ENCODE peak calls at places on chromosomes 3 and 15, in five cellular contexts. S is cardiac muscle cell; R is heart left ventricle; E is GM03348; F is activated CD8-positive, alpha-beta memory T cell treated with anti-CD3 and anti-CD28 coated beads for 4 hours. C is an unnamed sample.
A peak's percentile ranks its signal among the peaks of the same experiment; 100 is the strongest.

GRCh38 chr15:51368751-51369450 is 27.4 kb downstream of the GLDN start:
- DNase-seq in S (no peak), R (no peak), E (peak; percentile 19), F (no peak), C (no peak)

GRCh38 chr3:49606427-49606826 is 52.1 kb downstream of the BSN start:
- DNase-seq in S (no peak), R (no peak), E (no peak), F (no peak), C (no peak)

GRCh38 chr3:112693186-112693585 is 52.2 kb upstream of the CCDC80 start:
- DNase-seq in S (no peak), R (no peak), E (no peak), F (no peak), C (peak; percentile 12)

GRCh38 chr15:47376190-47376589 is 341.1 kb upstream of the SEMA6D start:
- DNase-seq in S (no peak), R (no peak), E (no peak), F (no peak), C (no peak)

GRCh38 chr3:23650371-23651140 is 155.2 kb upstream of the UBE2E1 start:
- DNase-seq in S (no peak), R (no peak), E (peak; percentile 61), F (no peak), C (no peak)

GRCh38 chr3:195197764-195198423 is 73.1 kb downstream of the XXYLT1 start:
- DNase-seq in S (no peak), R (no peak), E (peak; percentile 76), F (no peak), C (no peak)

GRCh38 chr3:138043266-138044029 is 33.5 kb downstream of the CLDN18 start:
- DNase-seq in S (peak; percentile 42), R (no peak), E (peak; percentile 70), F (no peak), C (no peak)

GRCh38 chr3:48466386-48467109 is 20.0 kb downstream of the ATRIP start:
- DNase-seq in S (no peak), R (no peak), E (no peak), F (no peak), C (no peak)

GRCh38 chr15:79978694-79979519 is 7.9 kb upstream of the BCL2A1 start:
- DNase-seq in S (peak; percentile 14), R (no peak), E (peak; percentile 77), F (no peak), C (no peak)

GRCh38 chr3:52032702-52033408 is 23.5 kb downstream of the DUSP7 start:
- DNase-seq in S (no peak), R (no peak), E (no peak), F (no peak), C (no peak)

GRCh38 chr15:25905140-25905539 is 42.0 kb upstream of the ATP10A start:
- DNase-seq in S (no peak), R (no peak), E (peak; percentile 94), F (no peak), C (no peak)

GRCh38 chr3:171086914-171087313 is 60.4 kb upstream of the SLC2A2 start:
- DNase-seq in S (no peak), R (no peak), E (no peak), F (no peak), C (no peak)

GRCh38 chr3:79203144-79203519 is 564.7 kb downstream of the ROBO1 start:
- DNase-seq in S (no peak), R (no peak), E (no peak), F (no peak), C (peak; percentile 73)

GRCh38 chr3:52456169-52456799 is 880 bp downstream of the NISCH start:
- DNase-seq in S (no peak), R (peak; percentile 36), E (peak; percentile 78), F (no peak), C (peak; percentile 62)

GRCh38 chr3:150312018-150312657 is 96.0 kb upstream of the TSC22D2 start:
- DNase-seq in S (no peak), R (no peak), E (no peak), F (no peak), C (no peak)

GRCh38 chr3:194091141-194091540 is 44.8 kb upstream of the HES1 start:
- DNase-seq in S (no peak), R (no peak), E (peak; percentile 40), F (no peak), C (no peak)

GRCh38 chr3:14583543-14584091 is 43.5 kb upstream of the GRIP2 start:
- DNase-seq in S (no peak), R (no peak), E (peak; percentile 24), F (no peak), C (no peak)

GRCh38 chr15:70424937-70425411 is 327.3 kb upstream of the TLE3 start:
- DNase-seq in S (no peak), R (no peak), E (no peak), F (no peak), C (no peak)

GRCh38 chr3:142240708-142241107 is 15.3 kb upstream of the GK5 start:
- DNase-seq in S (no peak), R (no peak), E (no peak), F (no peak), C (no peak)

GRCh38 chr3:53303957-53304356 is 43.4 kb downstream of the DCP1A start:
- DNase-seq in S (no peak), R (no peak), E (no peak), F (no peak), C (no peak)

GRCh38 chr15:98906712-98907083 is 100.9 kb downstream of the PGPEP1L start:
- DNase-seq in S (peak; percentile 72), R (peak; percentile 43), E (no peak), F (no peak), C (peak; percentile 59)

GRCh38 chr15:97301166-97301565 is 659.3 kb upstream of the ARRDC4 start:
- DNase-seq in S (no peak), R (no peak), E (no peak), F (no peak), C (no peak)

GRCh38 chr3:4814302-4814903 is 164.8 kb upstream of the BHLHE40 start:
- DNase-seq in S (no peak), R (peak; percentile 64), E (no peak), F (no peak), C (no peak)

GRCh38 chr15:67142142-67143092 is 77.0 kb downstream of the SMAD3 start:
- DNase-seq in S (peak; percentile 84), R (no peak), E (peak; percentile 71), F (no peak), C (no peak)

GRCh38 chr3:140096037-140096436 is 161.1 kb downstream of the CLSTN2 start:
- DNase-seq in S (no peak), R (no peak), E (no peak), F (no peak), C (no peak)

GRCh38 chr3:138206196-138206595 is 19.1 kb downstream of the ARMC8 start:
- DNase-seq in S (no peak), R (no peak), E (no peak), F (no peak), C (no peak)

GRCh38 chr3:71247948-71248315 is 335.6 kb downstream of the FOXP1 start:
- DNase-seq in S (no peak), R (no peak), E (no peak), F (no peak), C (no peak)

GRCh38 chr3:39358302-39358701 is 24.9 kb upstream of the SLC25A38 start:
- DNase-seq in S (no peak), R (no peak), E (no peak), F (no peak), C (no peak)

GRCh38 chr15:77454265-77454664 is 33.6 kb downstream of the HMG20A start:
- DNase-seq in S (no peak), R (no peak), E (no peak), F (no peak), C (no peak)

GRCh38 chr15:58951388-58952060 is 18.0 kb upstream of the SLTM start:
- DNase-seq in S (no peak), R (no peak), E (peak; percentile 54), F (no peak), C (no peak)

GRCh38 chr3:129593595-129594339 is 12.7 kb downstream of the PLXND1 start:
- DNase-seq in S (no peak), R (no peak), E (peak; percentile 33), F (peak; percentile 26), C (no peak)

GRCh38 chr3:54366839-54367238 is 244.5 kb downstream of the CACNA2D3 start:
- DNase-seq in S (no peak), R (no peak), E (no peak), F (no peak), C (no peak)

GRCh38 chr3:156575661-156576450 is 20.9 kb upstream of the SSR3 start:
- DNase-seq in S (no peak), R (no peak), E (no peak), F (no peak), C (no peak)

GRCh38 chr3:106765342-106765741 is 611.9 kb upstream of the CCDC54 start:
- DNase-seq in S (no peak), R (no peak), E (peak; percentile 36), F (no peak), C (no peak)

GRCh38 chr15:96225642-96226259 is 104.7 kb upstream of the NR2F2 start:
- DNase-seq in S (no peak), R (no peak), E (no peak), F (no peak), C (no peak)

GRCh38 chr3:80676869-80677268 is 909.1 kb upstream of the ROBO1 start:
- DNase-seq in S (no peak), R (no peak), E (no peak), F (no peak), C (no peak)

GRCh38 chr15:26767169-26767670 is 5.6 kb downstream of the GABRB3 start:
- DNase-seq in S (peak; percentile 7), R (no peak), E (no peak), F (no peak), C (peak; percentile 89)

GRCh38 chr3:107545680-107546120 is 22.9 kb downstream of the BBX start:
- DNase-seq in S (no peak), R (no peak), E (peak; percentile 14), F (no peak), C (no peak)